ENCODE peak calls at places on chromosomes 6 and 20, in seven cellular contexts. U, C, E, V, L, F and R are unnamed samples.

GRCh38 chr6:148309301-148309700 is 33.3 kb upstream of the SASH1 start:
- DNase-seq in U (no peak), C (no peak), E (no peak), V (no peak), L (no peak), F (no peak), R (no peak)

GRCh38 chr20:32205502-32206382 is 1.8 kb downstream of the PLAGL2 start:
- DNase-seq in U (no peak), C (no peak), E (peak; percentile 48), V (no peak), L (no peak), F (peak; percentile 48), R (peak; percentile 33)

GRCh38 chr6:152368761-152369624 is 268.2 kb downstream of the SYNE1 start:
- DNase-seq in U (no peak), C (no peak), E (peak; percentile 53), V (no peak), L (no peak), F (peak; percentile 56), R (no peak)

GRCh38 chr6:152532556-152533422 is 104.4 kb downstream of the SYNE1 start:
- DNase-seq in U (no peak), C (no peak), E (no peak), V (no peak), L (no peak), F (no peak), R (no peak)

GRCh38 chr6:71486466-71486865 is 197.9 kb downstream of the OGFRL1 start:
- DNase-seq in U (no peak), C (no peak), E (no peak), V (no peak), L (no peak), F (no peak), R (no peak)

GRCh38 chr20:1949711-1950110 is 44.1 kb downstream of the PDYN start:
- DNase-seq in U (peak; percentile 56), C (no peak), E (no peak), V (no peak), L (no peak), F (no peak), R (no peak)

GRCh38 chr6:41422156-41422555 is 86.7 kb downstream of the NCR2 start:
- DNase-seq in U (no peak), C (no peak), E (no peak), V (no peak), L (no peak), F (no peak), R (no peak)

GRCh38 chr6:113859349-113860164 is 2.4 kb downstream of the MARCKS start:
- DNase-seq in U (peak; percentile 75), C (no peak), E (peak; percentile 59), V (no peak), L (peak; percentile 11), F (peak; percentile 60), R (peak; percentile 20)

GRCh38 chr6:17580518-17581048 is 19.5 kb upstream of the FAM8A1 start:
- DNase-seq in U (no peak), C (no peak), E (peak; percentile 40), V (no peak), L (no peak), F (peak; percentile 42), R (no peak)

GRCh38 chr6:23308166-23308565 is 738.8 kb downstream of the HDGFL1 start:
- DNase-seq in U (no peak), C (no peak), E (no peak), V (no peak), L (no peak), F (no peak), R (no peak)